ENCODE peak calls at places on chromosomes 2 and 18, in eight cellular contexts. T is colonic mucosa; V is aorta; O is HCT116; P is SJSA1; N is effector memory CD4-positive, alpha-beta T cell; M is brain microvascular endothelial cell; R is lung. C is an unnamed sample.

GRCh38 chr2:63261222-63261621 is 210.6 kb downstream of the OTX1 start:
- DNase-seq in T (no peak), V (no peak), O (no peak), P (no peak), N (no peak), M (no peak), R (no peak), C (no peak)

GRCh38 chr2:179263460-179264237 is 983 bp downstream of the SESTD1 start:
- DNase-seq in T (peak; percentile 60), V (peak; percentile 88), O (no peak), P (peak; percentile 50), N (no peak), M (peak; percentile 66), R (peak; percentile 38), C (peak; percentile 3)

GRCh38 chr2:44285237-44285636 is 10.0 kb downstream of the SLC3A1 start:
- DNase-seq in T (no peak), V (no peak), O (no peak), P (no peak), N (no peak), M (no peak), R (no peak), C (no peak)

GRCh38 chr2:169572821-169573159 is 875 bp downstream of the FASTKD1 start:
- DNase-seq in T (no peak), V (no peak), O (no peak), P (no peak), N (no peak), M (no peak), R (no peak), C (no peak)

GRCh38 chr2:205024822-205025518 is 479.7 kb downstream of the PARD3B start:
- DNase-seq in T (peak; percentile 22), V (no peak), O (peak; percentile 47), P (peak; percentile 90), N (no peak), M (peak; percentile 96), R (peak; percentile 36), C (no peak)

GRCh38 chr2:129885735-129886134 is 93.7 kb upstream of the RAB6C start:
- DNase-seq in T (no peak), V (no peak), O (no peak), P (no peak), N (no peak), M (no peak), R (no peak), C (no peak)

GRCh38 chr2:161681043-161681442 is 56.8 kb downstream of the SLC4A10 start:
- DNase-seq in T (no peak), V (no peak), O (peak; percentile 57), P (no peak), N (no peak), M (peak; percentile 1), R (no peak), C (no peak)

GRCh38 chr2:53460347-53460746 is 307.3 kb upstream of the CHAC2 start:
- DNase-seq in T (peak; percentile 34), V (no peak), O (no peak), P (no peak), N (no peak), M (no peak), R (no peak), C (no peak)

GRCh38 chr2:157789933-157790511 is 86.1 kb downstream of the ACVR1 start:
- DNase-seq in T (peak; percentile 53), V (peak; percentile 79), O (no peak), P (no peak), N (no peak), M (no peak), R (peak; percentile 29), C (peak; percentile 15)

GRCh38 chr18:76873713-76874112 is 51.4 kb downstream of the ZNF236 start:
- DNase-seq in T (no peak), V (no peak), O (no peak), P (no peak), N (no peak), M (no peak), R (no peak), C (no peak)

GRCh38 chr2:95034221-95034620 is 8.7 kb downstream of the MAL start:
- DNase-seq in T (no peak), V (no peak), O (no peak), P (no peak), N (no peak), M (no peak), R (no peak), C (no peak)

GRCh38 chr2:21489050-21489449 is 365.3 kb downstream of the TDRD15 start:
- DNase-seq in T (no peak), V (no peak), O (no peak), P (no peak), N (no peak), M (no peak), R (no peak), C (no peak)

GRCh38 chr18:79573921-79574491 is 105.6 kb upstream of the CTDP1 start:
- DNase-seq in T (peak; percentile 16), V (peak; percentile 67), O (no peak), P (peak; percentile 37), N (no peak), M (no peak), R (no peak), C (no peak)

GRCh38 chr18:10926565-10927194 is 222.7 kb downstream of the PIEZO2 start:
- DNase-seq in T (no peak), V (no peak), O (no peak), P (peak; percentile 87), N (no peak), M (peak; percentile 82), R (no peak), C (no peak)

GRCh38 chr2:210007895-210008294 is 5.5 kb downstream of the RPE start:
- DNase-seq in T (no peak), V (no peak), O (no peak), P (no peak), N (no peak), M (no peak), R (no peak), C (no peak)

GRCh38 chr2:3192920-3193319 is 184.7 kb downstream of the EIPR1 start:
- DNase-seq in T (no peak), V (peak; percentile 32), O (no peak), P (no peak), N (no peak), M (no peak), R (no peak), C (no peak)

GRCh38 chr18:41099451-41099850 is 855.6 kb upstream of the PIK3C3 start:
- DNase-seq in T (no peak), V (no peak), O (no peak), P (no peak), N (no peak), M (no peak), R (no peak), C (no peak)

GRCh38 chr18:69538849-69539248 is 138.2 kb downstream of the DOK6 start:
- DNase-seq in T (no peak), V (no peak), O (no peak), P (no peak), N (no peak), M (no peak), R (no peak), C (no peak)

GRCh38 chr2:10039658-10040410 is 3.5 kb upstream of the KLF11 start:
- DNase-seq in T (no peak), V (peak; percentile 81), O (no peak), P (no peak), N (no peak), M (no peak), R (no peak), C (no peak)

GRCh38 chr2:37588316-37588777 is 83.1 kb downstream of the CDC42EP3 start:
- DNase-seq in T (no peak), V (no peak), O (peak; percentile 79), P (no peak), N (no peak), M (no peak), R (no peak), C (no peak)
- H3K27ac ChIP-seq in T (no peak overlapping the region), V (no peak overlapping the region), O (peak overlapping the region; percentile 84), P (peak overlapping the region; percentile 79), N (peak overlapping the region; percentile 75), M (no peak overlapping the region), R (no peak overlapping the region), C (peak overlapping the region; percentile 80)

GRCh38 chr2:148021059-148021985 is at the start of gene MBD5:
- DNase-seq in T (peak; percentile 43), V (peak; percentile 76), O (no peak), P (peak; percentile 51), N (no peak), M (peak; percentile 45), R (peak; percentile 41), C (peak; percentile 72)

GRCh38 chr2:148022351-148022750 is 1.5 kb downstream of the MBD5 start:
- DNase-seq in T (no peak), V (no peak), O (no peak), P (no peak), N (no peak), M (no peak), R (no peak), C (no peak)

GRCh38 chr2:148023861-148024260 is 3.0 kb downstream of the MBD5 start:
- DNase-seq in T (no peak), V (no peak), O (no peak), P (no peak), N (no peak), M (no peak), R (no peak), C (no peak)

GRCh38 chr2:148020358-148021058 is at the start of gene ORC4:
- DNase-seq in T (peak; percentile 99), V (peak; percentile 99), O (peak; percentile 98), P (peak; percentile 99), N (peak; percentile 95), M (peak; percentile 99), R (peak; percentile 99), C (peak; percentile 100)

DNA sequence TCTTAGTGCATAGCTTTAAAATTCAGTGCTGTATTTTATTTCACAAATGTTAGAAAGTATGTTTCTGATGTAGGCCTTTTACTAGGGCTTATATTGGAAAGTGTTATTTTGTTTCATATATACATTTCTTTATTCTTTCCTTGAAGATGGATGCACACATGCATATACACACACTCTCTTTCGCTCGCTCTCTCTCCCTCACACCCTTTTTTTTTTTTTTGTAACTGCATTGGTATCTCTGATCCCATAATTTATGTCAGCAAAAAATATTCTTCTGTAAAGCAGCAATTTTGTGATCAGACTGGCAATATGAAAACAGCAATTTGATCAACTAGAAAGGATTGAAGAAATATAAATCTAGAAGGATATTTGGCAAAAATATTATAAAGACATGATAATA is 2.0 kb downstream of the MBD5 start:
- DNase-seq in T (no peak), V (no peak), O (no peak), P (no peak), N (no peak), M (no peak), R (no peak), C (no peak)
- H3K4me3 ChIP-seq in T (no peak overlapping the region), V (no peak overlapping the region), O (no peak overlapping the region), P (no peak overlapping the region), N (no peak overlapping the region), M (peak overlapping the region; percentile 18), R (no peak overlapping the region), C (peak overlapping the region; percentile 83)

DNA sequence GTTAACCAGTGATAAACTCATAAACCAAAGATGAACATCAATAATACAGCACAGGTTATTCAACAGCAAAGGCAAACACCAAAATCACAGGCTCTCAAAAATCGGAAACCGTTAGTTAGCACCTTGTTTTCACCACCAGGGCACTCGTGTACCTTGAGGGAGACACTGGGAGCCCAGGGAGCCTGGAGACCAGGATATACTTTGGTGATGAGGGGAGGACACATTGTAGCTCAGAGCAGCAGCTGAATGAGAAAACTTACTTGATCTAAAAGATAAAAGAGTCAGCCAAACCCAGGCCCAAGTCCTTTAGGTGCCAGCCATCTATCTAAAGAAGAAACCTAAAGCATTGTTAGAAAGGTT is 19.4 kb downstream of the BCL11A start:
- DNase-seq in T (no peak), V (no peak), O (no peak), P (no peak), N (no peak), M (no peak), R (no peak), C (no peak)
- H3K27ac ChIP-seq in T (no peak overlapping the region), V (no peak overlapping the region), O (no peak overlapping the region), P (no peak overlapping the region), N (no peak overlapping the region), M (no peak overlapping the region), R (no peak overlapping the region), C (no peak overlapping the region)

GRCh38 chr2:86563650-86564061 is 413 bp upstream of the CHMP3 start:
- DNase-seq in T (no peak), V (no peak), O (no peak), P (no peak), N (no peak), M (no peak), R (no peak), C (no peak)
- H3K4me3 ChIP-seq in T (peak overlapping the region; percentile 75), V (no peak overlapping the region), O (peak overlapping the region; percentile 74), P (peak overlapping the region; percentile 71), N (peak overlapping the region; percentile 87), M (peak overlapping the region; percentile 74), R (no peak overlapping the region), C (peak overlapping the region; percentile 98)